ENCODE peak calls at places on chromosomes 6 and 20, in five cellular contexts. One of them, this sample, is unnamed.

GRCh38 chr6:142518126-142518525 is 216.3 kb downstream of the ADGRG6 start:
- DNase-seq in CD4-positive, alpha-beta memory T cell: no peak
- DNase-seq in endodermal cell: no peak
- DNase-seq in astrocyte of the spinal cord: no peak
- DNase-seq in CD4-positive, CD25-positive, alpha-beta regulatory T cell: no peak
- DNase-seq in this sample: no peak

GRCh38 chr6:139161817-139162284 is 27.0 kb downstream of the HECA start:
- DNase-seq in CD4-positive, alpha-beta memory T cell: peak; percentile 65
- DNase-seq in endodermal cell: no peak
- DNase-seq in astrocyte of the spinal cord: no peak
- DNase-seq in CD4-positive, CD25-positive, alpha-beta regulatory T cell: peak; percentile 57
- DNase-seq in this sample: no peak

GRCh38 chr6:166512567-166512966 is 73.9 kb downstream of the RAMACL start:
- DNase-seq in CD4-positive, CD25-positive, alpha-beta regulatory T cell: peak; percentile 44
- DNase-seq in CD4-positive, alpha-beta memory T cell: peak; percentile 47
- DNase-seq in astrocyte of the spinal cord: no peak
- DNase-seq in endodermal cell: no peak
- DNase-seq in this sample: no peak

GRCh38 chr20:52410182-52410647 is 218.6 kb upstream of the ZFP64 start:
- DNase-seq in astrocyte of the spinal cord: no peak
- DNase-seq in endodermal cell: no peak
- DNase-seq in CD4-positive, alpha-beta memory T cell: peak; percentile 89
- DNase-seq in CD4-positive, CD25-positive, alpha-beta regulatory T cell: peak; percentile 77
- DNase-seq in this sample: peak; percentile 95

GRCh38 chr6:166782541-166782940 is 155.5 kb upstream of the RPS6KA2 start:
- DNase-seq in CD4-positive, alpha-beta memory T cell: no peak
- DNase-seq in astrocyte of the spinal cord: no peak
- DNase-seq in CD4-positive, CD25-positive, alpha-beta regulatory T cell: no peak
- DNase-seq in endodermal cell: no peak
- DNase-seq in this sample: no peak

GRCh38 chr20:20736303-20736702 is 23.9 kb upstream of the RALGAPA2 start:
- DNase-seq in endodermal cell: no peak
- DNase-seq in astrocyte of the spinal cord: no peak
- DNase-seq in CD4-positive, CD25-positive, alpha-beta regulatory T cell: no peak
- DNase-seq in CD4-positive, alpha-beta memory T cell: no peak
- DNase-seq in this sample: no peak

GRCh38 chr20:3738109-3739053 is 5.9 kb downstream of the HSPA12B start:
- DNase-seq in CD4-positive, alpha-beta memory T cell: no peak
- DNase-seq in CD4-positive, CD25-positive, alpha-beta regulatory T cell: no peak
- DNase-seq in endodermal cell: no peak
- DNase-seq in astrocyte of the spinal cord: no peak
- DNase-seq in this sample: no peak

GRCh38 chr20:44946266-44946852 is 13.8 kb downstream of the TOMM34 start:
- DNase-seq in CD4-positive, alpha-beta memory T cell: no peak
- DNase-seq in endodermal cell: no peak
- DNase-seq in CD4-positive, CD25-positive, alpha-beta regulatory T cell: no peak
- DNase-seq in astrocyte of the spinal cord: no peak
- DNase-seq in this sample: peak; percentile 25

GRCh38 chr6:133697666-133698065 is 191.2 kb upstream of the TCF21 start:
- DNase-seq in CD4-positive, CD25-positive, alpha-beta regulatory T cell: no peak
- DNase-seq in endodermal cell: no peak
- DNase-seq in astrocyte of the spinal cord: peak; percentile 72
- DNase-seq in CD4-positive, alpha-beta memory T cell: no peak
- DNase-seq in this sample: no peak

This sample was measured in mesenchymal stem cell.